ENCODE peak calls at places on chromosomes 4 and X, in five cellular contexts. V is ACHN; W is SW480; N is stimulated activated CD4-positive, alpha-beta T cell treated with anti-CD3 and anti-CD28 coated beads, Interleukin-15, amount 100 ng/mL, for 1 hour; O is activated CD8-positive, alpha-beta memory T cell treated with anti-CD3 and anti-CD28 coated beads for 1 hour. Y is an unnamed sample.

GRCh38 chr4:149161247-149161646 is 654.4 kb downstream of the IQCM start:
- DNase-seq in O (no peak), W (no peak), N (no peak), V (peak; percentile 57), Y (no peak)

GRCh38 chrX:149950681-149951080 is 12.4 kb upstream of the EOLA2 start:
- DNase-seq in N (no peak), O (no peak), W (peak; percentile 21), V (peak; percentile 23), Y (peak; percentile 17)

GRCh38 chr4:2942532-2943363 is 20.5 kb downstream of the NOP14 start:
- DNase-seq in N (no peak), W (peak; percentile 51), O (no peak), V (no peak), Y (no peak)

GRCh38 chr4:14110407-14110806 is 482.9 kb upstream of the BOD1L1 start:
- DNase-seq in N (no peak), V (peak; percentile 2), O (no peak), W (no peak), Y (no peak)

GRCh38 chr4:125796138-125796537 is 481.4 kb downstream of the FAT4 start:
- DNase-seq in V (no peak), N (no peak), O (no peak), W (no peak), Y (no peak)

GRCh38 chr4:36312511-36312910 is 31.1 kb downstream of the DTHD1 start:
- DNase-seq in V (no peak), N (no peak), O (no peak), W (no peak), Y (peak; percentile 15)

GRCh38 chr4:183118585-183118984 is 19.5 kb downstream of the WWC2 start:
- DNase-seq in V (peak; percentile 93), N (no peak), O (no peak), W (peak; percentile 36), Y (no peak)

GRCh38 chrX:15815779-15816452 is 25.6 kb downstream of the ZRSR2 start:
- DNase-seq in W (peak; percentile 46), V (peak; percentile 9), N (no peak), O (no peak), Y (no peak)

GRCh38 chr4:88017516-88018302 is 10.3 kb downstream of the PKD2 start:
- DNase-seq in W (no peak), V (peak; percentile 92), N (no peak), O (no peak), Y (no peak)

GRCh38 chrX:73561791-73562190 is 1.2 kb upstream of the CHIC1 start:
- DNase-seq in N (no peak), V (no peak), O (no peak), W (no peak), Y (no peak)

GRCh38 chrX:10634681-10635161 is 14.3 kb upstream of the MID1 start:
- DNase-seq in V (peak; percentile 81), W (peak; percentile 79), O (no peak), N (no peak), Y (no peak)

GRCh38 chrX:12972239-12972638 is 2.7 kb upstream of the TMSB4X start:
- DNase-seq in N (no peak), O (no peak), W (no peak), V (no peak), Y (no peak)

GRCh38 chrX:25344191-25344936 is 328.6 kb upstream of the ARX start:
- DNase-seq in N (no peak), W (peak; percentile 13), O (no peak), V (peak; percentile 27), Y (peak; percentile 64)

GRCh38 chr4:158766419-158767044 is 2.3 kb upstream of the FNIP2 start:
- DNase-seq in O (no peak), W (no peak), N (no peak), V (no peak), Y (no peak)

GRCh38 chr4:15779336-15779735 is 1.2 kb downstream of the CD38 start:
- DNase-seq in O (no peak), W (no peak), V (peak; percentile 57), N (no peak), Y (no peak)

GRCh38 chr4:65589331-65589730 is 81.0 kb downstream of the EPHA5 start:
- DNase-seq in N (no peak), O (no peak), V (no peak), W (no peak), Y (no peak)

GRCh38 chr4:185587065-185587443 is 51.7 kb upstream of the PDLIM3 start:
- DNase-seq in V (no peak), O (no peak), N (no peak), W (no peak), Y (no peak)

GRCh38 chr4:19262467-19262866 is 989.2 kb upstream of the SLIT2 start:
- DNase-seq in W (no peak), O (no peak), N (no peak), V (no peak), Y (no peak)

GRCh38 chrX:118254611-118255010 is 91.3 kb upstream of the WDR44 start:
- DNase-seq in W (peak; percentile 42), N (no peak), O (no peak), V (peak; percentile 34), Y (peak; percentile 42)

GRCh38 chrX:70360366-70360765 is 62.7 kb upstream of the GDPD2 start:
- DNase-seq in V (no peak), W (no peak), N (no peak), O (no peak), Y (no peak)

GRCh38 chr4:51895158-51895557 is 52.2 kb downstream of the DCUN1D4 start:
- DNase-seq in N (no peak), V (no peak), W (no peak), O (no peak), Y (no peak)

GRCh38 chrX:69362889-69363288 is 141.2 kb upstream of the NALF2 start:
- DNase-seq in N (no peak), W (no peak), V (no peak), O (no peak), Y (peak; percentile 63)

GRCh38 chr4:146235654-146236570 is 21.6 kb downstream of the REELD1 start:
- DNase-seq in O (no peak), W (no peak), V (no peak), N (no peak), Y (no peak)

GRCh38 chr4:158722917-158723793 is at the start of gene PPID:
- DNase-seq in N (peak; percentile 57), V (peak; percentile 81), W (peak; percentile 83), O (peak; percentile 32), Y (peak; percentile 93)

GRCh38 chrX:10582945-10583344 is 37.4 kb downstream of the MID1 start:
- DNase-seq in W (no peak), V (no peak), O (no peak), N (no peak), Y (no peak)

GRCh38 chr4:78720994-78721677 is 55.0 kb upstream of the BMP2K start:
- DNase-seq in V (no peak), N (no peak), W (no peak), O (no peak), Y (no peak)

GRCh38 chr4:157459789-157460188 is 239.3 kb downstream of the GRIA2 start:
- DNase-seq in O (no peak), V (no peak), W (no peak), N (no peak), Y (peak; percentile 48)

GRCh38 chrX:2500091-2500680 is 590 bp downstream of the DHRSX start:
- DNase-seq in O (no peak), V (peak; percentile 27), W (peak; percentile 7), N (no peak), Y (peak; percentile 44)

GRCh38 chr4:155615054-155615887 is 51.4 kb upstream of the GUCY1A1 start:
- DNase-seq in V (no peak), O (no peak), W (no peak), N (no peak), Y (no peak)

GRCh38 chr4:73668806-73669205 is 48.6 kb upstream of the RASSF6 start:
- DNase-seq in N (no peak), W (no peak), V (no peak), O (no peak), Y (no peak)

GRCh38 chr4:121946644-121947043 is 5.2 kb downstream of the TRPC3 start:
- DNase-seq in O (no peak), N (no peak), W (no peak), V (no peak), Y (no peak)

GRCh38 chrX:15150578-15150977 is 119.3 kb downstream of the ASB9 start:
- DNase-seq in N (no peak), W (no peak), O (no peak), V (no peak), Y (no peak)

GRCh38 chr4:28229092-28229491 is 1368.5 kb downstream of the STIM2 start:
- DNase-seq in N (no peak), V (no peak), W (no peak), O (no peak), Y (no peak)

Y was measured in WERI-Rb-1.